ENCODE peak calls at places on chromosome 1, in four cellular contexts. P, O, B and D are unnamed samples.

GRCh38 chr1:56493826-56494225 is 85.5 kb downstream of the PLPP3 start:
- DNase-seq in P (no peak), B (no peak), O (no peak), D (no peak)

GRCh38 chr1:169999357-169999756 is 75.1 kb downstream of the KIFAP3 start:
- DNase-seq in O (no peak), P (no peak), B (peak; percentile 10), D (no peak)

GRCh38 chr1:44318097-44319088 is 36.7 kb downstream of the ERI3 start:
- DNase-seq in P (peak; percentile 61), O (no peak), B (peak; percentile 7), D (no peak)

GRCh38 chr1:42179275-42179674 is 14.7 kb upstream of the GUCA2A start:
- DNase-seq in O (no peak), B (no peak), P (no peak), D (no peak)

GRCh38 chr1:190679032-190679431 is 201.4 kb upstream of the BRINP3 start:
- DNase-seq in O (no peak), B (no peak), P (no peak), D (no peak)

GRCh38 chr1:223752721-223753515 is 40.6 kb downstream of the CAPN2 start:
- DNase-seq in B (no peak), P (no peak), O (peak; percentile 74), D (no peak)

GRCh38 chr1:9628541-9629444 is 22.7 kb upstream of the PIK3CD start:
- DNase-seq in O (no peak), P (no peak), B (no peak), D (no peak)

GRCh38 chr1:155184835-155185782 is 11.5 kb downstream of the TRIM46 start:
- DNase-seq in O (peak; percentile 77), P (peak; percentile 51), B (no peak), D (no peak)

GRCh38 chr1:224282140-224282539 is 47.8 kb downstream of the NVL start:
- DNase-seq in O (no peak), B (no peak), P (no peak), D (no peak)

GRCh38 chr1:240171907-240172306 is 80.2 kb downstream of the FMN2 start:
- DNase-seq in B (no peak), P (no peak), O (no peak), D (no peak)

GRCh38 chr1:62082456-62083363 is 111.9 kb upstream of the L1TD1 start:
- DNase-seq in O (no peak), P (peak; percentile 40), B (no peak), D (no peak)

GRCh38 chr1:174051956-174052355 is 29.8 kb upstream of the RC3H1 start:
- DNase-seq in O (no peak), P (no peak), B (no peak), D (peak; percentile 57)

GRCh38 chr1:209989525-209989924 is 51.5 kb downstream of the SYT14 start:
- DNase-seq in O (no peak), P (peak; percentile 56), B (no peak), D (no peak)

GRCh38 chr1:182484531-182485257 is 34.7 kb downstream of the RGSL1 start:
- DNase-seq in B (no peak), P (peak; percentile 37), O (no peak), D (no peak)

DNA sequence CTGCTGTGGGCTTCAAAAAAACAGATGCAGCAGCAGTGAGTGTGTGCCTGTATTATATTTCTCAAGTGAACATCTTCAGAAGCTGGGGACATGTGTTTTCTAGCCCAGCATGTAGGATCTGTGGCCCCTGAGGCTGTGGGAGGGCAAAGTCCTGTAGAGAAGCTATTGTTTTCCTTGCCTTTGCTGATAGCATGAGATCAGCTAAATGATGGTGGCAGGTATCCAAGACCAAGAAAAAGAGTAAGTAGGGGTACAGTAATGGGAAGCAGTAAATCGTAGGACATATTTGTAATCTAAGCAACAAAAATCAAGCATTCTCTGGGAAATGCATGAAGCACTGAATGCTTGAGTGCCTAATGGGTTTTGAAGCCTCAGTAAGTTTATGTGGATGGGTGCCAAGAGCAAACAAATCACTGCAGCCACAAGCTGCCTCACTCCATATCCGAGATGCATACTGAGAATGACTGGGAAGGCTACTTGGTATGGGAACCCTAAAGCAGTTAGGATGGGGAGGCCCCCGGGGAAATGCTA is 98.3 kb downstream of the CD58 start:
- DNase-seq in B (no peak), P (no peak), O (no peak), D (no peak)
- H3K27ac ChIP-seq in B (no peak overlapping the region), P (no peak overlapping the region), O (no peak overlapping the region), D (no peak overlapping the region)

GRCh38 chr1:5896706-5897105 is 95.5 kb downstream of the NPHP4 start:
- DNase-seq in O (peak; percentile 44), P (no peak), B (no peak), D (no peak)

GRCh38 chr1:5892370-5892769 is 99.9 kb downstream of the NPHP4 start:
- DNase-seq in O (no peak), P (no peak), B (no peak), D (peak; percentile 13)

GRCh38 chr1:5898266-5898665 is 94.0 kb downstream of the NPHP4 start:
- DNase-seq in B (no peak), O (peak; percentile 54), P (no peak), D (no peak)

GRCh38 chr1:5897281-5897680 is 94.9 kb downstream of the NPHP4 start:
- DNase-seq in P (no peak), B (no peak), O (peak; percentile 42), D (no peak)

GRCh38 chr1:5895446-5896406 is 96.5 kb downstream of the NPHP4 start:
- DNase-seq in B (no peak), O (peak; percentile 27), P (no peak), D (no peak)
- H3K4me3 ChIP-seq in B (no peak overlapping the region), O (no peak overlapping the region), P (no peak overlapping the region), D (no peak overlapping the region)

DNA sequence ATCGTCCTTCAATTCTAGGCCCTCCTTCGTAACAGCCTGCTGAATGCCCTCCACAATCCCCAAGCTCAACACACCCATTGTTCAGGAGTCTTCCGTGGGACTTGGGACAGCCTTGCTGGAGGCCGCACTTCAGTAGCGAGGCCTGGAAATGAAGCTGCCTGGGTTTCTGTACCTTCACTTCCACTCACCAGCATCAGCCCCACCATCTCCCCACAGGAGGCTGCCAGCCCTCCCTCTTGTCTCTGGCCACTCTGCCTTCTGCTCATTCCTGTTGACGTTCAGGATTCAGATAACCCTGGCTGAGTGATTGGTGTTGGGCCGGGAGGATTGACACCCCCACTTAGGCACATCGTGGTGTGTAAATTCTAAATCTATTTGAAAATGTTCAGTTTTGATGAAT is 23.4 kb upstream of the CSF1 start:
- DNase-seq in P (no peak), B (no peak), O (no peak), D (no peak)
- H3K27ac ChIP-seq in P (no peak overlapping the region), B (no peak overlapping the region), O (no peak overlapping the region), D (no peak overlapping the region)

GRCh38 chr1:203480525-203481084 is 5.0 kb downstream of the PRELP start:
- DNase-seq in B (peak; percentile 84), P (peak; percentile 89), O (peak; percentile 85), D (peak; percentile 52)
- H3K4me3 ChIP-seq in B (no peak overlapping the region), P (no peak overlapping the region), O (peak overlapping the region; percentile 39), D (no peak overlapping the region)

GRCh38 chr1:245946905-245947304 is 560.2 kb downstream of the SMYD3 start:
- DNase-seq in B (no peak), O (no peak), P (no peak), D (no peak)
- H3K27ac ChIP-seq in B (no peak overlapping the region), O (no peak overlapping the region), P (no peak overlapping the region), D (no peak overlapping the region)

GRCh38 chr1:10980094-10980577 is 32.3 kb upstream of the TARDBP start:
- DNase-seq in B (peak; percentile 32), O (peak; percentile 90), P (no peak), D (peak; percentile 91)
- H3K4me3 ChIP-seq in B (peak overlapping the region; percentile 37), O (no peak overlapping the region), P (no peak overlapping the region), D (peak overlapping the region; percentile 55)